ENCODE peak calls at places on chromosomes 12 and 14, in four cellular contexts. B is GM23338, N is A549, O is SK-N-SH. Z is an unnamed sample. For H3K4me1, the result is how much of the 10 kb centered on the place peaks cover.

GRCh38 chr12:6532927-6533652 is 1.2 kb upstream of the GAPDH start:
- DNase-seq in N (peak), O (peak), B (peak), Z (no peak)

GRCh38 chr12:10939163-10939562 is at the start of gene TAS2R14:
- DNase-seq in B (no peak), O (no peak), N (no peak), Z (no peak)

GRCh38 chr12:15648564-15648963 is 140.6 kb downstream of the EPS8 start:
- DNase-seq in O (no peak), B (no peak), N (no peak), Z (no peak)

GRCh38 chr14:77119852-77120251 is 21.7 kb downstream of the ZDHHC22 start:
- DNase-seq in N (no peak), B (no peak), O (no peak), Z (no peak)

GRCh38 chr12:130634866-130635265 is 81.2 kb downstream of the RIMBP2 start:
- DNase-seq in O (no peak), B (no peak), N (no peak), Z (no peak)

GRCh38 chr14:54893151-54893760 is 9.4 kb downstream of the GCH1 start:
- DNase-seq in N (peak), B (peak), O (peak), Z (no peak)

GRCh38 chr14:45793081-45793480 is 540.1 kb upstream of the MIS18BP1 start:
- DNase-seq in N (no peak), B (no peak), O (no peak), Z (no peak)

GRCh38 chr14:55245657-55246268 is 25.5 kb upstream of the FBXO34 start:
- DNase-seq in N (peak), O (no peak), B (peak), Z (peak)

GRCh38 chr14:85401396-85401795 is 128.5 kb upstream of the FLRT2 start:
- DNase-seq in N (no peak), B (no peak), O (no peak), Z (no peak)

GRCh38 chr14:84250863-84251262 is 1279.1 kb upstream of the FLRT2 start:
- DNase-seq in N (no peak), O (no peak), B (no peak), Z (no peak)

GRCh38 chr12:72264548-72265175 is 7.5 kb upstream of the TRHDE start:
- DNase-seq in O (peak), N (peak), B (peak), Z (no peak)

GRCh38 chr14:21748869-21749303 is 75.3 kb upstream of the OR4E1 start:
- DNase-seq in O (peak), N (peak), B (peak), Z (no peak)

GRCh38 chr14:74248036-74248435 is 8.8 kb downstream of the VSX2 start:
- DNase-seq in B (no peak), N (no peak), O (no peak), Z (no peak)

GRCh38 chr14:59698793-59699192 is 122.2 kb upstream of the CCDC175 start:
- DNase-seq in N (no peak), B (no peak), O (no peak), Z (no peak)

GRCh38 chr14:72704507-72704906 is 189.4 kb downstream of the DPF3 start:
- DNase-seq in N (no peak), O (no peak), B (no peak), Z (no peak)

GRCh38 chr12:93242154-93242958 is 135.4 kb upstream of the NUDT4 start:
- DNase-seq in O (peak), B (no peak), N (no peak), Z (no peak)

GRCh38 chr12:3351731-3352130 is 139.3 kb upstream of the PRMT8 start:
- DNase-seq in O (no peak), N (no peak), B (no peak), Z (no peak)

GRCh38 chr12:105850103-105850968 is 288.4 kb downstream of the NUAK1 start:
- DNase-seq in B (no peak), N (no peak), O (no peak), Z (no peak)

GRCh38 chr14:58082011-58082410 is 70.0 kb downstream of the ARMH4 start:
- DNase-seq in O (no peak), B (no peak), N (no peak), Z (no peak)

GRCh38 chr12:31474751-31475150 is 116.2 kb downstream of the DENND5B start:
- DNase-seq in O (no peak), N (no peak), B (no peak), Z (no peak)

GRCh38 chr12:6967548-6968100 is 2.8 kb downstream of the PHB2 start:
- DNase-seq in B (no peak), O (no peak), N (no peak), Z (no peak)

GRCh38 chr12:2806700-2807099 is 5.8 kb upstream of the ITFG2 start:
- DNase-seq in B (no peak), O (no peak), N (no peak), Z (no peak)

GRCh38 chr14:72611956-72612500 is 281.9 kb downstream of the DPF3 start:
- DNase-seq in O (no peak), B (no peak), N (no peak), Z (no peak)

GRCh38 chr12:9104087-9104486 is 11.6 kb downstream of the A2M start:
- DNase-seq in N (no peak), O (no peak), B (no peak), Z (no peak)

GRCh38 chr12:122908915-122909314 is 13.0 kb upstream of the VPS37B start:
- DNase-seq in N (no peak), O (no peak), B (no peak), Z (no peak)

GRCh38 chr12:75086086-75087038 is 123.3 kb downstream of the KCNC2 start:
- DNase-seq in B (no peak), N (no peak), O (no peak), Z (no peak)

GRCh38 chr12:131452444-131452860 is 258.4 kb upstream of the SFSWAP start:
- DNase-seq in N (peak), B (peak), O (no peak), Z (no peak)

GRCh38 chr14:55519473-55520080 is 60.4 kb upstream of the KTN1 start:
- DNase-seq in B (peak), O (no peak), N (no peak), Z (no peak)

GRCh38 chr12:103495783-103496456 is at the start of gene C12orf42:
- DNase-seq in O (peak), N (peak), B (peak), Z (peak)

GRCh38 chr12:114668151-114668891 is 15.7 kb downstream of the TBX3 start:
- DNase-seq in O (peak), B (peak), N (peak), Z (no peak)

GRCh38 chr12:27534060-27534764 is 10.2 kb downstream of the PPFIBP1 start:
- DNase-seq in B (no peak), N (no peak), O (no peak), Z (no peak)

GRCh38 chr12:120584343-120585149 is 3.3 kb upstream of the POP5 start:
- DNase-seq in O (peak), B (peak), N (peak), Z (no peak)

GRCh38 chr12:44812062-44812461 is 64.1 kb downstream of the NELL2 start:
- DNase-seq in N (peak), B (peak), O (no peak), Z (no peak)

GRCh38 chr14:64220466-64220865 is 73.7 kb downstream of the ESR2 start:
- DNase-seq in N (no peak), B (no peak), O (no peak), Z (no peak)

GRCh38 chr14:74841230-74842207 is 34.4 kb downstream of the PROX2 start:
- DNase-seq in O (no peak), N (no peak), B (no peak), Z (no peak)

GRCh38 chr12:31324116-31324844 is 1.7 kb downstream of the SINHCAF start:
- DNase-seq in O (peak), B (peak), N (peak), Z (no peak)

GRCh38 chr12:40515041-40515825 is 177.0 kb upstream of the CNTN1 start:
- DNase-seq in N (no peak), B (no peak), O (no peak), Z (no peak)

GRCh38 chr12:80939231-80939950 is 1.7 kb upstream of the LIN7A start:
- DNase-seq in B (no peak), O (no peak), N (no peak), Z (no peak)

GRCh38 chr12:1948883-1949282 is 30.4 kb upstream of the CACNA2D4 start:
- DNase-seq in B (no peak), N (no peak), O (no peak), Z (no peak)

GRCh38 chr12:109998904-109999648 is at the start of gene ANKRD13A:
- DNase-seq in O (peak), B (peak), N (peak), Z (peak)

GRCh38 chr14:101815994-101816393 is 54.5 kb downstream of the PPP2R5C start:
- DNase-seq in N (no peak), B (no peak), O (no peak), Z (no peak)
- H3K4me1 ChIP-seq in N (under half), B (under half), O (under half), Z (under half)

GRCh38 chr14:105285174-105285573 is 15.6 kb downstream of the BRF1 start:
- DNase-seq in N (no peak), B (no peak), O (no peak), Z (no peak)
- TF ChIP-seq REST in N (no peak), B (no peak), O (no peak), Z (no peak)

GRCh38 chr14:100292776-100293461 is 13.3 kb downstream of the SLC25A29 start:
- DNase-seq in N (no peak), B (no peak), O (peak), Z (no peak)
- H3K4me1 ChIP-seq in N (under half), B (under half), O (under half), Z (under half)

GRCh38 chr12:12611512-12612306 is at the start of gene CREBL2:
- DNase-seq in N (peak), O (peak), B (peak), Z (peak)
- TF ChIP-seq REST in N (no peak), O (no peak), B (no peak), Z (no peak)

DNA sequence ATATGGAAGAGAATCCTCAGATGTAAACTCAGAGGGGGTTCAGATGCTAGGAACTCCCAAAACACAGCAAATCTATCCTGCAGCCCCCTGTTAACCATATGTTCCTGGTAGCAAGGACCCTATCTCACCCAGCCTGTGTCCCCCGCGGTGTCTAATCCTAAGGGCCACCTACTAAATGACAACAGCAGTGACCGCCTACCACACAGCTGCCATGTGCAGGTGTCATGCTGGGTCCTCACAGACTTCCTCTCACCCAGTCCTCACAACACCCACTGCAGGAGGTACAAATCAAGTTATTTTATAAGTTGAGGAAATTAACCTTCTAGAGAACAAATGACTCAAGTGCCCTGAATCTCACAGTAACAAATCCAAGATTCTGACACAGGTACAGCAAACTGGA is 73.9 kb downstream of the ITPK1 start:
- DNase-seq in O (no peak), B (no peak), N (no peak), Z (no peak)
- H3K4me1 ChIP-seq in O (half or more), B (half or more), N (half or more), Z (under half)

GRCh38 chr14:34688470-34689206 is 25.8 kb downstream of the CFL2 start:
- DNase-seq in O (no peak), B (no peak), N (no peak), Z (no peak)
- TF ChIP-seq REST in O (peak), B (no peak), N (no peak), Z (no peak)

DNA sequence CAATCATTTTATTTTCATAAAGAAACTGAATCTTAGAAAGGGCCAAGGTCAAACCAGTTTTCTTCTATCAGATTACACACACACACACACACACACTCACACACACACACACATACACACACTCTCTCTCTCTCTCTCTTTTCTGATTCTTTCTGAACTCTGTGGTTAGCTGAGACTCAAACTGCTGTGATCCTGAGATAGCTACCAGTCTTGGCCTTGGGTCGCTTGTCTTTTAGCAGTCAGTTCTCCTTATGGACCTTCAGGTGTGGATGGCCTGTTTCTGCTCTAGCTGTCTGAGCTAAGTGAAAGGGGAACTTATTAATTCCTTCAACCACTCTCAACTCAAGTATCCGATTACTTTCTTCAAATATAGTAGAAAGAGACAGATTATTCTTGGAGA is 145.1 kb downstream of the GRIP1 start:
- DNase-seq in B (no peak), O (no peak), N (no peak), Z (no peak)
- H3K4me1 ChIP-seq in B (under half), O (under half), N (under half), Z (under half)

DNA sequence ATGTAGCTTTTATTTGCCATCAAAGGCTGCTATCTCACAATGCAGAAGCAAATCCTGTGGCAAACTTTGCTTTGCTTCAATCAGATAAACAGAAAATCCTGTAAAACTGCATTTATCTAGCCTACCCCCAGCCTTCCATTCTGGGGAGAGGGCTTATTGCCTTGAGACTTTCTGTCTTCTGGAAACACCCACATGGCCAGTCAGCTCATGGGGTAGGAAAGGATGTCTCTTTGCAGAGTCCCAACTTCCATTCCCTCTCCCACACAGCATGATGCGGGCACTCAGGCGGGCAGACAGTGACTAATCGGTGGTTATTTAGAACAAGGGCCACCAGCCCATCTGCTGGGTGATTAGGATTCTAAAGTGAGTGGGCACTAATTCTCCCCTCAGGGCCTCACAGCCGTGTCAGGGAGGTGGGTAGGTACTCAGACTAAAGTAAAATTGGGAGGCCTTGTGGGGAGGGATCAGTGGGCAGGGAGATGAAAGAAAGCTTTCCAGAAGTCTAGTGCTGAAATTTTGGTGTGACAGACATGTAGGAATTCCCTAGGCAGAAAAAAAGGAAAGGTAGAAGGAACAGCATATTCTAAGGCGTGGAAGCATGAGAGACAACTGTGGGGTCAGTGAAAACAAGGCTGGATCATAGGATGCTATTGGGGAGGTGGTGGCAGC is 720.5 kb downstream of the VRK1 start:
- DNase-seq in O (no peak), N (no peak), B (no peak), Z (no peak)
- TF ChIP-seq REST in O (no peak), N (no peak), B (peak), Z (no peak)

DNA sequence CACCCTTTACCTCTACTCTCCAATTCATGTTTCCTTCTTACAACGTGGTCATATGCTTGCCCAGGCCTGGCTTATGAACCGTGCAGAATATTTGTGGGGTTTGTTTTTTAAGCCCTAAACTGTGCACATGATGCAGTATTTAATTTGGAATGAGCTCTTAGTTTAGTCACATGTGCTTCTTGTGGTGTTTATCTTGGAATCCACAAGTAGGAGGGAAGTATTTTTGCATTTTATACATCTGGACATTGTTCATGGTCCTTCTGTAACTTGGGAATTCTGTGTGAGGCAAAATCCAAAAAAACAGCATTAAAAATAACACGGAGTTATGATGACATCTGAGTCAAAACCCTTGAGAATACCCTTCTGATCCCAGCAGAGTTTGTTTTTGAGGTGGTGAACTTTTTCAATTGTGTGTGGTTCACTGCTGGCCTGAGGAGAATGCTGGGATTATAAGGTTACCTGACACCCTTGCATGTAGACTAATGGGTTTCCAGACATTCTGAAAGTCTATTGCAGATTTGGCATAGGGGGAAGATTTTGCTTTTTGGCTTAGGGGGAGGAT is 121.4 kb downstream of the RAD51B start:
- DNase-seq in N (peak), B (peak), O (no peak), Z (no peak)
- H3K4me1 ChIP-seq in N (half or more), B (half or more), O (under half), Z (under half)